ENCODE peak calls at places on chromosomes 6 and 20, in five cellular contexts. One of them, this sample, is unnamed.

GRCh38 chr6:157036245-157036681 is 259.1 kb downstream of the ARID1B start:
- DNase-seq in CD4-positive, alpha-beta T cell: no peak
- DNase-seq in AG09309: peak
- DNase-seq in tibial nerve: no peak
- DNase-seq in sigmoid colon: no peak
- DNase-seq in this sample: no peak

GRCh38 chr20:41138217-41138526 is 829 bp downstream of the PLCG1 start:
- DNase-seq in CD4-positive, alpha-beta T cell: no peak
- DNase-seq in AG09309: no peak
- DNase-seq in tibial nerve: no peak
- DNase-seq in sigmoid colon: no peak
- DNase-seq in this sample: no peak

GRCh38 chr20:14288341-14289330 is 48.8 kb downstream of the FLRT3 start:
- DNase-seq in CD4-positive, alpha-beta T cell: no peak
- DNase-seq in AG09309: no peak
- DNase-seq in tibial nerve: no peak
- DNase-seq in sigmoid colon: no peak
- DNase-seq in this sample: no peak

GRCh38 chr6:110999634-111000270 is 17.9 kb downstream of the RPF2 start:
- DNase-seq in CD4-positive, alpha-beta T cell: no peak
- DNase-seq in AG09309: no peak
- DNase-seq in tibial nerve: no peak
- DNase-seq in sigmoid colon: no peak
- DNase-seq in this sample: no peak

GRCh38 chr20:20363449-20364015 is 4.4 kb upstream of the INSM1 start:
- DNase-seq in CD4-positive, alpha-beta T cell: no peak
- DNase-seq in AG09309: no peak
- DNase-seq in tibial nerve: no peak
- DNase-seq in sigmoid colon: no peak
- DNase-seq in this sample: no peak

GRCh38 chr6:43924222-43924702 is 154.3 kb downstream of the VEGFA start:
- DNase-seq in CD4-positive, alpha-beta T cell: peak
- DNase-seq in AG09309: no peak
- DNase-seq in tibial nerve: no peak
- DNase-seq in sigmoid colon: peak
- DNase-seq in this sample: no peak

GRCh38 chr20:2101057-2101934 is at the start of gene STK35:
- DNase-seq in CD4-positive, alpha-beta T cell: peak
- DNase-seq in AG09309: no peak
- DNase-seq in tibial nerve: no peak
- DNase-seq in sigmoid colon: peak
- DNase-seq in this sample: no peak

GRCh38 chr6:114361036-114361435 is 18.2 kb upstream of the HS3ST5 start:
- DNase-seq in CD4-positive, alpha-beta T cell: no peak
- DNase-seq in AG09309: no peak
- DNase-seq in tibial nerve: no peak
- DNase-seq in sigmoid colon: no peak
- DNase-seq in this sample: no peak

GRCh38 chr6:52157301-52157930 is 28.8 kb upstream of the IL17A start:
- DNase-seq in CD4-positive, alpha-beta T cell: no peak
- DNase-seq in AG09309: no peak
- DNase-seq in tibial nerve: no peak
- DNase-seq in sigmoid colon: no peak
- DNase-seq in this sample: no peak

GRCh38 chr20:22966787-22967464 is 68.2 kb upstream of the SSTR4 start:
- DNase-seq in CD4-positive, alpha-beta T cell: no peak
- DNase-seq in AG09309: no peak
- DNase-seq in tibial nerve: no peak
- DNase-seq in sigmoid colon: no peak
- DNase-seq in this sample: no peak

GRCh38 chr6:117265425-117266266 is at the start of gene VGLL2:
- DNase-seq in CD4-positive, alpha-beta T cell: no peak
- DNase-seq in AG09309: no peak
- DNase-seq in tibial nerve: no peak
- DNase-seq in sigmoid colon: peak
- DNase-seq in this sample: no peak

GRCh38 chr6:74248966-74249365 is 553.0 kb downstream of the CD109 start:
- DNase-seq in CD4-positive, alpha-beta T cell: no peak
- DNase-seq in AG09309: no peak
- DNase-seq in tibial nerve: no peak
- DNase-seq in sigmoid colon: no peak
- DNase-seq in this sample: no peak

GRCh38 chr6:150334790-150335783 is 33.7 kb upstream of the IYD start:
- DNase-seq in CD4-positive, alpha-beta T cell: no peak
- DNase-seq in AG09309: peak
- DNase-seq in tibial nerve: peak
- DNase-seq in sigmoid colon: no peak
- DNase-seq in this sample: peak

GRCh38 chr6:131755597-131755996 is 44.8 kb upstream of the CTAGE9 start:
- DNase-seq in CD4-positive, alpha-beta T cell: no peak
- DNase-seq in AG09309: peak
- DNase-seq in tibial nerve: no peak
- DNase-seq in sigmoid colon: no peak
- DNase-seq in this sample: peak

GRCh38 chr6:163170294-163170883 is 244.1 kb upstream of the QKI start:
- DNase-seq in CD4-positive, alpha-beta T cell: no peak
- DNase-seq in AG09309: no peak
- DNase-seq in tibial nerve: no peak
- DNase-seq in sigmoid colon: no peak
- DNase-seq in this sample: no peak

GRCh38 chr6:140854363-140854762 is 1278.4 kb upstream of the GJE1 start:
- DNase-seq in CD4-positive, alpha-beta T cell: no peak
- DNase-seq in AG09309: no peak
- DNase-seq in tibial nerve: no peak
- DNase-seq in sigmoid colon: no peak
- DNase-seq in this sample: no peak

GRCh38 chr20:32343438-32343837 is 14.7 kb upstream of the ASXL1 start:
- DNase-seq in CD4-positive, alpha-beta T cell: no peak
- DNase-seq in AG09309: peak
- DNase-seq in tibial nerve: no peak
- DNase-seq in sigmoid colon: no peak
- DNase-seq in this sample: no peak

GRCh38 chr20:54668271-54669053 is 193.1 kb downstream of the DOK5 start:
- DNase-seq in CD4-positive, alpha-beta T cell: no peak
- DNase-seq in AG09309: no peak
- DNase-seq in tibial nerve: no peak
- DNase-seq in sigmoid colon: no peak
- DNase-seq in this sample: no peak

GRCh38 chr6:25138024-25138696 is 141.0 kb upstream of the CARMIL1 start:
- DNase-seq in CD4-positive, alpha-beta T cell: peak
- DNase-seq in AG09309: no peak
- DNase-seq in tibial nerve: peak
- DNase-seq in sigmoid colon: peak
- DNase-seq in this sample: peak

GRCh38 chr6:158086054-158086705 is 81.9 kb downstream of the SERAC1 start:
- DNase-seq in CD4-positive, alpha-beta T cell: no peak
- DNase-seq in AG09309: peak
- DNase-seq in tibial nerve: no peak
- DNase-seq in sigmoid colon: no peak
- DNase-seq in this sample: peak

GRCh38 chr6:141541766-141542324 is 590.9 kb upstream of the GJE1 start:
- DNase-seq in CD4-positive, alpha-beta T cell: no peak
- DNase-seq in AG09309: no peak
- DNase-seq in tibial nerve: no peak
- DNase-seq in sigmoid colon: no peak
- DNase-seq in this sample: no peak

GRCh38 chr6:159249752-159250151 is 80.6 kb downstream of the FNDC1 start:
- DNase-seq in CD4-positive, alpha-beta T cell: no peak
- DNase-seq in AG09309: no peak
- DNase-seq in tibial nerve: no peak
- DNase-seq in sigmoid colon: no peak
- DNase-seq in this sample: no peak

GRCh38 chr6:65709099-65709830 is 2.2 kb upstream of the EYS start:
- DNase-seq in CD4-positive, alpha-beta T cell: no peak
- DNase-seq in AG09309: no peak
- DNase-seq in tibial nerve: no peak
- DNase-seq in sigmoid colon: no peak
- DNase-seq in this sample: no peak
- TF ChIP-seq CTCF in CD4-positive, alpha-beta T cell: no peak
- TF ChIP-seq CTCF in AG09309: no peak
- TF ChIP-seq CTCF in tibial nerve: no peak
- TF ChIP-seq CTCF in sigmoid colon: no peak
- TF ChIP-seq CTCF in this sample: no peak

DNA sequence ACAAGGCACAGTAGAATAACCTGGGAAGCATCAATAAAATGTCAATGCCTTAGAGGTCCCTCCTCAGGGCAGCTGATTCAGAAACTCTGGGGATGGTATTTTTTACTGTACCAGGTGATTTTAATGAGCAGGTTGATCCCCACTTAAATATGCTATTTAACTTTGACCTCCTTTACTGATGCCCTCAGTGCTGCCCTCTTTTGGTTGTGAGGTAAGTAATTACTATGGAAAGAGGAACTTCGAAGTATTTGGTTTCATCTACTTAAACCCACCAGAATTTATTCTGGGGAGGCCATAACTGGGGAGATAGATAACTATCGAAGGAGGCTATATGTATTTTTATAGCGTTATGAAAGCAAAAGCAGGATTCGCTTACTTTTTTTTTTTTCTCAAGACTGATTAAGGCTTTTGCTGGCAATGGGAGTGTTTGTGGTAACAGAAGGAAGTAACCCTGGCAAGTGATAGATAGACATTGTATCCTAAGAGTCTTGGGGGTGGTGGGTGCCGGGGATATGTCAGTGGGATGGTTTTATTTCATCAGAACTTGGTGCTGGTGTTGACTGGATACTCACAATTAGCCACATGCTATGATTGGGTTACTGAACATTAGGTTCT is 168.9 kb upstream of the CENPW start:
- DNase-seq in CD4-positive, alpha-beta T cell: no peak
- DNase-seq in AG09309: no peak
- DNase-seq in tibial nerve: no peak
- DNase-seq in sigmoid colon: no peak
- DNase-seq in this sample: no peak
- TF ChIP-seq CTCF in CD4-positive, alpha-beta T cell: no peak
- TF ChIP-seq CTCF in AG09309: peak
- TF ChIP-seq CTCF in tibial nerve: no peak
- TF ChIP-seq CTCF in sigmoid colon: no peak
- TF ChIP-seq CTCF in this sample: peak

GRCh38 chr6:124164363-124164762 is 360.7 kb downstream of the NKAIN2 start:
- DNase-seq in CD4-positive, alpha-beta T cell: no peak
- DNase-seq in AG09309: no peak
- DNase-seq in tibial nerve: no peak
- DNase-seq in sigmoid colon: no peak
- DNase-seq in this sample: no peak
- TF ChIP-seq CTCF in CD4-positive, alpha-beta T cell: no peak
- TF ChIP-seq CTCF in AG09309: no peak
- TF ChIP-seq CTCF in tibial nerve: no peak
- TF ChIP-seq CTCF in sigmoid colon: no peak
- TF ChIP-seq CTCF in this sample: no peak

DNA sequence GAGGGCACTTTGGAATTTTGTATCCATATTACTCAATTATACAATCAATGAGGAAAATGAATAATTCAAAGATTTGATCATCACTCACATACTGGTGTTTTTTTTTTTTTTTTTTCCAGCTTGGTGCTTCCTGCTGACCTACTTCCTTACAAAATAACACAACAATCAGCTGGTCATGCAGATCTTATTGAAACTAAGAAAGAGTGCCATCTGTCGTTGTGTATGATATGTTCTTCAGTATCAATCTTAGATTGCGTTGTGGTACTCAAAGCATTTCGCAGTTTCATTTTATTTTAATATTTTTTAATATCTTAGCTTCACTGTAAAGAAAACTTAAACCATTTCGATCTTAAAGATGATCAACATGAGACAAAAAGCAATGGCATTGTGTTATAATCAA is 155.6 kb downstream of the OGFRL1 start:
- DNase-seq in CD4-positive, alpha-beta T cell: no peak
- DNase-seq in AG09309: no peak
- DNase-seq in tibial nerve: no peak
- DNase-seq in sigmoid colon: no peak
- DNase-seq in this sample: no peak
- TF ChIP-seq CTCF in CD4-positive, alpha-beta T cell: no peak
- TF ChIP-seq CTCF in AG09309: no peak
- TF ChIP-seq CTCF in tibial nerve: no peak
- TF ChIP-seq CTCF in sigmoid colon: no peak
- TF ChIP-seq CTCF in this sample: no peak

DNA sequence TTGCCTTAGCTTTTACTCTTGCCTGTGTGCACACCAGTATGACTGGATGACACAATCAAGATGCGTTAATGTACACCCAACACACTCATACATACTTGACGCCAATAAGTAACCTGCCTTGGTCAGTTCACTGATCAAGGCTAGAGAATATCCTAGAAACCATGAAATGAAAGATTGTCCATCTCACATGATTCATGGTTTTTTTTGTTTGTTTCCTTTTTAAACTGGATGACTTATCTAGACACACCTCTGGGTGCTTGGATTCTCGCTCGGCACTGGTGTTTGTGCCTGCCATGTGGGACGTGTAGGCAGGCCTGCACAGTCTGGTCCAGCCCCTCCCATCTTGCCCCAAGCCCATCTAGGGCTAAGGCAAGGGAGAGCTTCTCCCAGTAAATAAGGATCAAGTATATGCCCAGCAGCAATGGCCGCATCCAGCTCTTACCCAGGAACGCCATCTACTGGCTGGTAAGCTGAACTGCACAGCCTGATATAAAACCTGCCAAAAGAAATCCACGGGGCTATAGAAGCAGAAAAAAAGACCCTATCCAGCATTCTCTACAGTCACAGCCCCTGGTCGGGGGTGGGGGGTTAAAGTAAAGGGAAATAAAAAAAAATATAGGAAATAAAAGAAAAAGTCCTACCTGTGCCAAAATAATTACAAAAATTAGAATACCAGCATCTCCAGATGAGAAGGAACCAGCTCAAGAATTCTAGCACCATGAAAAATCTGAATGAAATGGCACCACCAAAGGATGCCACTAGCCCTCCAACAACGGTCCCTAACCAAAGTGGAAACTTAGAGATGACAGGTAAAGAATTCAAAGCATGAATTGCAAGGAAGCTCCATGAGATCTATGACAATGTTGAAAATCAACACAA is 73.3 kb downstream of the OTOR start:
- DNase-seq in CD4-positive, alpha-beta T cell: no peak
- DNase-seq in AG09309: no peak
- DNase-seq in tibial nerve: no peak
- DNase-seq in sigmoid colon: no peak
- DNase-seq in this sample: no peak
- TF ChIP-seq CTCF in CD4-positive, alpha-beta T cell: peak
- TF ChIP-seq CTCF in AG09309: peak
- TF ChIP-seq CTCF in tibial nerve: peak
- TF ChIP-seq CTCF in sigmoid colon: peak
- TF ChIP-seq CTCF in this sample: peak

GRCh38 chr6:82783587-82784253 is 281.9 kb downstream of the UBE3D start:
- DNase-seq in CD4-positive, alpha-beta T cell: no peak
- DNase-seq in AG09309: no peak
- DNase-seq in tibial nerve: no peak
- DNase-seq in sigmoid colon: no peak
- DNase-seq in this sample: no peak
- TF ChIP-seq CTCF in CD4-positive, alpha-beta T cell: no peak
- TF ChIP-seq CTCF in AG09309: no peak
- TF ChIP-seq CTCF in tibial nerve: no peak
- TF ChIP-seq CTCF in sigmoid colon: no peak
- TF ChIP-seq CTCF in this sample: no peak

This sample was measured in AG09319.